ENCODE peak calls at places on chromosome 4, in ten cellular contexts. One of them, this sample, is unnamed.

GRCh38 chr4:125739760-125740159 is 425.0 kb downstream of the FAT4 start:
- DNase-seq in head of caudate nucleus: no peak
- DNase-seq in M059J: no peak
- DNase-seq in stimulated activated CD4-positive, alpha-beta T cell treated with anti-CD3 and anti-CD28 coated beads, TNF-alpha, amount 100 ng/mL, for 48 hours: no peak
- DNase-seq in kidney tubule cell: no peak
- DNase-seq in heart right ventricle: peak; percentile 25
- DNase-seq in germinal center: no peak
- DNase-seq in WTC11: no peak
- DNase-seq in A549: no peak
- DNase-seq in SIG-M5: no peak
- DNase-seq in this sample: no peak

GRCh38 chr4:2393353-2394270 is 24.8 kb downstream of the ZFYVE28 start:
- DNase-seq in germinal center: no peak
- DNase-seq in WTC11: peak; percentile 76
- DNase-seq in heart right ventricle: no peak
- DNase-seq in head of caudate nucleus: no peak
- DNase-seq in M059J: no peak
- DNase-seq in A549: no peak
- DNase-seq in stimulated activated CD4-positive, alpha-beta T cell treated with anti-CD3 and anti-CD28 coated beads, TNF-alpha, amount 100 ng/mL, for 48 hours: no peak
- DNase-seq in kidney tubule cell: peak; percentile 29
- DNase-seq in SIG-M5: no peak
- DNase-seq in this sample: no peak

GRCh38 chr4:102736636-102737549 is 23.9 kb downstream of the MANBA start:
- DNase-seq in WTC11: peak; percentile 44
- DNase-seq in germinal center: no peak
- DNase-seq in heart right ventricle: no peak
- DNase-seq in M059J: peak; percentile 28
- DNase-seq in A549: no peak
- DNase-seq in head of caudate nucleus: no peak
- DNase-seq in SIG-M5: no peak
- DNase-seq in stimulated activated CD4-positive, alpha-beta T cell treated with anti-CD3 and anti-CD28 coated beads, TNF-alpha, amount 100 ng/mL, for 48 hours: no peak
- DNase-seq in kidney tubule cell: peak; percentile 13
- DNase-seq in this sample: no peak

GRCh38 chr4:1216869-1217294 is 32.0 kb downstream of the CTBP1 start:
- DNase-seq in A549: no peak
- DNase-seq in WTC11: no peak
- DNase-seq in kidney tubule cell: no peak
- DNase-seq in SIG-M5: no peak
- DNase-seq in germinal center: peak; percentile 72
- DNase-seq in stimulated activated CD4-positive, alpha-beta T cell treated with anti-CD3 and anti-CD28 coated beads, TNF-alpha, amount 100 ng/mL, for 48 hours: peak; percentile 59
- DNase-seq in head of caudate nucleus: peak; percentile 16
- DNase-seq in M059J: no peak
- DNase-seq in heart right ventricle: peak; percentile 58
- DNase-seq in this sample: no peak

GRCh38 chr4:56757821-56758400 is 63.6 kb downstream of the SPINK2 start:
- DNase-seq in stimulated activated CD4-positive, alpha-beta T cell treated with anti-CD3 and anti-CD28 coated beads, TNF-alpha, amount 100 ng/mL, for 48 hours: peak; percentile 75
- DNase-seq in A549: peak; percentile 57
- DNase-seq in germinal center: peak; percentile 73
- DNase-seq in WTC11: peak; percentile 47
- DNase-seq in M059J: peak; percentile 96
- DNase-seq in head of caudate nucleus: peak; percentile 17
- DNase-seq in kidney tubule cell: peak; percentile 95
- DNase-seq in SIG-M5: peak; percentile 82
- DNase-seq in heart right ventricle: peak; percentile 9
- DNase-seq in this sample: peak; percentile 84

GRCh38 chr4:600850-601515 is 24.4 kb upstream of the PDE6B start:
- DNase-seq in stimulated activated CD4-positive, alpha-beta T cell treated with anti-CD3 and anti-CD28 coated beads, TNF-alpha, amount 100 ng/mL, for 48 hours: peak; percentile 52
- DNase-seq in SIG-M5: no peak
- DNase-seq in head of caudate nucleus: peak; percentile 68
- DNase-seq in M059J: no peak
- DNase-seq in A549: no peak
- DNase-seq in germinal center: no peak
- DNase-seq in kidney tubule cell: no peak
- DNase-seq in heart right ventricle: no peak
- DNase-seq in WTC11: no peak
- DNase-seq in this sample: no peak

GRCh38 chr4:183492791-183493221 is 12.1 kb upstream of the ING2 start:
- DNase-seq in germinal center: no peak
- DNase-seq in heart right ventricle: no peak
- DNase-seq in M059J: peak; percentile 94
- DNase-seq in head of caudate nucleus: no peak
- DNase-seq in SIG-M5: no peak
- DNase-seq in A549: no peak
- DNase-seq in WTC11: no peak
- DNase-seq in kidney tubule cell: peak; percentile 92
- DNase-seq in stimulated activated CD4-positive, alpha-beta T cell treated with anti-CD3 and anti-CD28 coated beads, TNF-alpha, amount 100 ng/mL, for 48 hours: no peak
- DNase-seq in this sample: no peak

GRCh38 chr4:26207631-26208030 is 113.2 kb upstream of the RBPJ start:
- DNase-seq in SIG-M5: no peak
- DNase-seq in WTC11: no peak
- DNase-seq in stimulated activated CD4-positive, alpha-beta T cell treated with anti-CD3 and anti-CD28 coated beads, TNF-alpha, amount 100 ng/mL, for 48 hours: no peak
- DNase-seq in M059J: no peak
- DNase-seq in head of caudate nucleus: no peak
- DNase-seq in heart right ventricle: no peak
- DNase-seq in germinal center: no peak
- DNase-seq in kidney tubule cell: no peak
- DNase-seq in A549: no peak
- DNase-seq in this sample: no peak

GRCh38 chr4:19879330-19879729 is 372.4 kb upstream of the SLIT2 start:
- DNase-seq in germinal center: no peak
- DNase-seq in A549: no peak
- DNase-seq in WTC11: no peak
- DNase-seq in head of caudate nucleus: no peak
- DNase-seq in M059J: peak; percentile 59
- DNase-seq in stimulated activated CD4-positive, alpha-beta T cell treated with anti-CD3 and anti-CD28 coated beads, TNF-alpha, amount 100 ng/mL, for 48 hours: no peak
- DNase-seq in SIG-M5: no peak
- DNase-seq in heart right ventricle: no peak
- DNase-seq in kidney tubule cell: no peak
- DNase-seq in this sample: no peak

GRCh38 chr4:138312536-138312911 is 70.4 kb upstream of the SLC7A11 start:
- DNase-seq in WTC11: no peak
- DNase-seq in M059J: no peak
- DNase-seq in germinal center: no peak
- DNase-seq in head of caudate nucleus: no peak
- DNase-seq in A549: no peak
- DNase-seq in SIG-M5: no peak
- DNase-seq in heart right ventricle: no peak
- DNase-seq in stimulated activated CD4-positive, alpha-beta T cell treated with anti-CD3 and anti-CD28 coated beads, TNF-alpha, amount 100 ng/mL, for 48 hours: no peak
- DNase-seq in kidney tubule cell: no peak
- DNase-seq in this sample: no peak

GRCh38 chr4:13298655-13299054 is 185.5 kb downstream of the RAB28 start:
- DNase-seq in germinal center: no peak
- DNase-seq in head of caudate nucleus: no peak
- DNase-seq in WTC11: no peak
- DNase-seq in A549: no peak
- DNase-seq in SIG-M5: no peak
- DNase-seq in M059J: no peak
- DNase-seq in stimulated activated CD4-positive, alpha-beta T cell treated with anti-CD3 and anti-CD28 coated beads, TNF-alpha, amount 100 ng/mL, for 48 hours: no peak
- DNase-seq in kidney tubule cell: peak; percentile 35
- DNase-seq in heart right ventricle: no peak
- DNase-seq in this sample: no peak

GRCh38 chr4:8818063-8818881 is 53.4 kb downstream of the HMX1 start:
- DNase-seq in heart right ventricle: no peak
- DNase-seq in head of caudate nucleus: no peak
- DNase-seq in M059J: no peak
- DNase-seq in A549: no peak
- DNase-seq in SIG-M5: no peak
- DNase-seq in stimulated activated CD4-positive, alpha-beta T cell treated with anti-CD3 and anti-CD28 coated beads, TNF-alpha, amount 100 ng/mL, for 48 hours: no peak
- DNase-seq in WTC11: peak; percentile 4
- DNase-seq in germinal center: no peak
- DNase-seq in kidney tubule cell: no peak
- DNase-seq in this sample: no peak

GRCh38 chr4:99826016-99826415 is 9.4 kb downstream of the DAPP1 start:
- DNase-seq in head of caudate nucleus: no peak
- DNase-seq in heart right ventricle: no peak
- DNase-seq in stimulated activated CD4-positive, alpha-beta T cell treated with anti-CD3 and anti-CD28 coated beads, TNF-alpha, amount 100 ng/mL, for 48 hours: no peak
- DNase-seq in M059J: no peak
- DNase-seq in A549: no peak
- DNase-seq in kidney tubule cell: no peak
- DNase-seq in germinal center: no peak
- DNase-seq in WTC11: no peak
- DNase-seq in SIG-M5: no peak
- DNase-seq in this sample: no peak

GRCh38 chr4:42653606-42654560 is 3.0 kb downstream of the ATP8A1 start:
- DNase-seq in M059J: peak; percentile 43
- DNase-seq in kidney tubule cell: peak; percentile 52
- DNase-seq in A549: no peak
- DNase-seq in stimulated activated CD4-positive, alpha-beta T cell treated with anti-CD3 and anti-CD28 coated beads, TNF-alpha, amount 100 ng/mL, for 48 hours: no peak
- DNase-seq in WTC11: no peak
- DNase-seq in heart right ventricle: no peak
- DNase-seq in SIG-M5: no peak
- DNase-seq in head of caudate nucleus: no peak
- DNase-seq in germinal center: no peak
- DNase-seq in this sample: no peak

GRCh38 chr4:166816901-166817300 is 417.4 kb downstream of the SPOCK3 start:
- DNase-seq in heart right ventricle: no peak
- DNase-seq in WTC11: no peak
- DNase-seq in kidney tubule cell: peak; percentile 43
- DNase-seq in head of caudate nucleus: no peak
- DNase-seq in A549: peak; percentile 2
- DNase-seq in SIG-M5: no peak
- DNase-seq in M059J: peak; percentile 81
- DNase-seq in stimulated activated CD4-positive, alpha-beta T cell treated with anti-CD3 and anti-CD28 coated beads, TNF-alpha, amount 100 ng/mL, for 48 hours: no peak
- DNase-seq in germinal center: no peak
- DNase-seq in this sample: no peak

GRCh38 chr4:104020641-104021040 is 300.9 kb upstream of the TACR3 start:
- DNase-seq in A549: no peak
- DNase-seq in WTC11: no peak
- DNase-seq in SIG-M5: no peak
- DNase-seq in germinal center: no peak
- DNase-seq in heart right ventricle: no peak
- DNase-seq in kidney tubule cell: no peak
- DNase-seq in M059J: no peak
- DNase-seq in stimulated activated CD4-positive, alpha-beta T cell treated with anti-CD3 and anti-CD28 coated beads, TNF-alpha, amount 100 ng/mL, for 48 hours: no peak
- DNase-seq in head of caudate nucleus: no peak
- DNase-seq in this sample: no peak

GRCh38 chr4:3223346-3223745 is 25.6 kb upstream of the MSANTD1 start:
- DNase-seq in heart right ventricle: no peak
- DNase-seq in germinal center: no peak
- DNase-seq in WTC11: no peak
- DNase-seq in kidney tubule cell: no peak
- DNase-seq in SIG-M5: no peak
- DNase-seq in head of caudate nucleus: no peak
- DNase-seq in M059J: no peak
- DNase-seq in stimulated activated CD4-positive, alpha-beta T cell treated with anti-CD3 and anti-CD28 coated beads, TNF-alpha, amount 100 ng/mL, for 48 hours: no peak
- DNase-seq in A549: no peak
- DNase-seq in this sample: no peak

GRCh38 chr4:76012388-76012801 is 5.1 kb upstream of the CXCL9 start:
- DNase-seq in heart right ventricle: no peak
- DNase-seq in kidney tubule cell: no peak
- DNase-seq in germinal center: no peak
- DNase-seq in head of caudate nucleus: no peak
- DNase-seq in WTC11: no peak
- DNase-seq in SIG-M5: no peak
- DNase-seq in A549: no peak
- DNase-seq in M059J: no peak
- DNase-seq in stimulated activated CD4-positive, alpha-beta T cell treated with anti-CD3 and anti-CD28 coated beads, TNF-alpha, amount 100 ng/mL, for 48 hours: no peak
- DNase-seq in this sample: no peak

GRCh38 chr4:102343964-102344519 is 1.2 kb downstream of the SLC39A8 start:
- DNase-seq in WTC11: no peak
- DNase-seq in head of caudate nucleus: no peak
- DNase-seq in germinal center: peak; percentile 7
- DNase-seq in kidney tubule cell: no peak
- DNase-seq in heart right ventricle: no peak
- DNase-seq in M059J: peak; percentile 26
- DNase-seq in A549: no peak
- DNase-seq in stimulated activated CD4-positive, alpha-beta T cell treated with anti-CD3 and anti-CD28 coated beads, TNF-alpha, amount 100 ng/mL, for 48 hours: peak; percentile 9
- DNase-seq in SIG-M5: no peak
- DNase-seq in this sample: no peak

GRCh38 chr4:71441186-71442169 is 102.7 kb downstream of the SLC4A4 start:
- DNase-seq in head of caudate nucleus: no peak
- DNase-seq in germinal center: no peak
- DNase-seq in stimulated activated CD4-positive, alpha-beta T cell treated with anti-CD3 and anti-CD28 coated beads, TNF-alpha, amount 100 ng/mL, for 48 hours: no peak
- DNase-seq in kidney tubule cell: peak; percentile 82
- DNase-seq in WTC11: no peak
- DNase-seq in heart right ventricle: no peak
- DNase-seq in A549: no peak
- DNase-seq in SIG-M5: no peak
- DNase-seq in M059J: peak; percentile 65
- DNase-seq in this sample: no peak

GRCh38 chr4:122930877-122931276 is 8.5 kb upstream of the NUDT6 start:
- DNase-seq in kidney tubule cell: peak; percentile 31
- DNase-seq in heart right ventricle: no peak
- DNase-seq in stimulated activated CD4-positive, alpha-beta T cell treated with anti-CD3 and anti-CD28 coated beads, TNF-alpha, amount 100 ng/mL, for 48 hours: no peak
- DNase-seq in head of caudate nucleus: no peak
- DNase-seq in WTC11: no peak
- DNase-seq in germinal center: peak; percentile 2
- DNase-seq in M059J: peak; percentile 20
- DNase-seq in SIG-M5: no peak
- DNase-seq in A549: no peak
- DNase-seq in this sample: no peak

GRCh38 chr4:165686756-165687155 is 186.3 kb upstream of the TLL1 start:
- DNase-seq in heart right ventricle: no peak
- DNase-seq in stimulated activated CD4-positive, alpha-beta T cell treated with anti-CD3 and anti-CD28 coated beads, TNF-alpha, amount 100 ng/mL, for 48 hours: no peak
- DNase-seq in M059J: no peak
- DNase-seq in SIG-M5: no peak
- DNase-seq in germinal center: no peak
- DNase-seq in WTC11: no peak
- DNase-seq in kidney tubule cell: no peak
- DNase-seq in A549: no peak
- DNase-seq in head of caudate nucleus: no peak
- DNase-seq in this sample: no peak

GRCh38 chr4:21765810-21766407 is 182.7 kb downstream of the KCNIP4 start:
- DNase-seq in stimulated activated CD4-positive, alpha-beta T cell treated with anti-CD3 and anti-CD28 coated beads, TNF-alpha, amount 100 ng/mL, for 48 hours: no peak
- DNase-seq in SIG-M5: no peak
- DNase-seq in head of caudate nucleus: peak; percentile 50
- DNase-seq in M059J: peak; percentile 67
- DNase-seq in kidney tubule cell: peak; percentile 87
- DNase-seq in heart right ventricle: no peak
- DNase-seq in A549: peak; percentile 26
- DNase-seq in WTC11: peak; percentile 67
- DNase-seq in germinal center: peak; percentile 24
- DNase-seq in this sample: no peak

GRCh38 chr4:70893790-70894189 is 8.4 kb upstream of the MOB1B start:
- DNase-seq in kidney tubule cell: no peak
- DNase-seq in WTC11: no peak
- DNase-seq in heart right ventricle: no peak
- DNase-seq in A549: no peak
- DNase-seq in M059J: no peak
- DNase-seq in SIG-M5: no peak
- DNase-seq in germinal center: no peak
- DNase-seq in head of caudate nucleus: no peak
- DNase-seq in stimulated activated CD4-positive, alpha-beta T cell treated with anti-CD3 and anti-CD28 coated beads, TNF-alpha, amount 100 ng/mL, for 48 hours: no peak
- DNase-seq in this sample: no peak